ENCODE peak calls at places on chromosomes 11 and 22, in eight cellular contexts. G, H, E, Z, V, F, B and U are unnamed samples.

GRCh38 chr22:37428649-37429586 is 1.6 kb upstream of the ELFN2 start:
- DNase-seq in E (no peak), B (peak), G (peak), V (no peak), F (no peak), H (peak), Z (peak), U (no peak)

GRCh38 chr11:35600439-35600838 is 17.8 kb upstream of the FJX1 start:
- DNase-seq in B (no peak), H (no peak), G (no peak), E (no peak), F (no peak), Z (no peak), V (no peak), U (no peak)

GRCh38 chr11:115941481-115941993 is 437.3 kb upstream of the CADM1 start:
- DNase-seq in G (no peak), B (peak), Z (no peak), V (peak), F (peak), E (peak), H (peak), U (peak)

GRCh38 chr11:380996-381395 is 11.7 kb downstream of the B4GALNT4 start:
- DNase-seq in F (no peak), E (no peak), H (peak), Z (no peak), G (no peak), B (no peak), V (no peak), U (no peak)

GRCh38 chr11:78796956-78797355 is 222.3 kb upstream of the NARS2 start:
- DNase-seq in B (no peak), G (no peak), H (no peak), V (no peak), F (peak), Z (no peak), E (peak), U (no peak)

GRCh38 chr11:128627666-128628342 is 40.4 kb upstream of the ETS1 start:
- DNase-seq in G (no peak), B (no peak), E (no peak), H (no peak), F (no peak), V (no peak), Z (no peak), U (no peak)

GRCh38 chr11:115869780-115870431 is 365.7 kb upstream of the CADM1 start:
- DNase-seq in H (peak), Z (peak), G (peak), F (no peak), E (no peak), V (no peak), B (no peak), U (peak)

GRCh38 chr11:124394408-124394807 is 4.4 kb downstream of the OR8B3 start:
- DNase-seq in B (no peak), V (no peak), H (no peak), Z (no peak), E (peak), G (no peak), F (no peak), U (no peak)

GRCh38 chr11:70203749-70204465 is 811 bp downstream of the FADD start:
- DNase-seq in Z (peak), G (peak), F (peak), B (peak), H (no peak), V (no peak), E (peak), U (peak)

GRCh38 chr11:120399312-120399711 is 63.1 kb downstream of the ARHGEF12 start:
- DNase-seq in V (no peak), G (no peak), H (no peak), E (no peak), B (no peak), Z (no peak), F (no peak), U (no peak)

GRCh38 chr11:35145249-35145648 is 6.3 kb downstream of the CD44 start:
- DNase-seq in B (no peak), G (no peak), F (no peak), E (no peak), V (no peak), H (no peak), Z (no peak), U (no peak)

GRCh38 chr11:57458060-57458409 is 2.3 kb upstream of the RTN4RL2 start:
- DNase-seq in H (no peak), V (no peak), G (no peak), F (no peak), B (no peak), E (no peak), Z (no peak), U (no peak)

GRCh38 chr11:20909995-20910726 is 240.8 kb downstream of the NELL1 start:
- DNase-seq in B (no peak), Z (no peak), V (no peak), G (no peak), H (no peak), E (no peak), F (no peak), U (no peak)

GRCh38 chr22:42813501-42813900 is 43.6 kb downstream of the ARFGAP3 start:
- DNase-seq in G (no peak), B (no peak), H (no peak), Z (no peak), E (no peak), V (no peak), F (no peak), U (no peak)

GRCh38 chr11:117316197-117316961 is at the start of gene BACE1:
- DNase-seq in F (peak), H (no peak), G (peak), B (peak), Z (peak), V (peak), E (peak), U (no peak)

GRCh38 chr11:129275825-129276224 is 83.7 kb upstream of the ARHGAP32 start:
- DNase-seq in E (no peak), Z (no peak), H (no peak), G (no peak), F (no peak), B (peak), V (no peak), U (no peak)

GRCh38 chr11:69010964-69011623 is 2.0 kb downstream of the MRGPRF start:
- DNase-seq in Z (peak), B (peak), F (peak), H (peak), E (no peak), V (no peak), G (peak), U (no peak)

GRCh38 chr22:29396126-29396525 is 7.8 kb upstream of the AP1B1 start:
- DNase-seq in Z (no peak), F (no peak), E (no peak), V (no peak), G (no peak), B (no peak), H (no peak), U (no peak)

GRCh38 chr11:77074626-77075221 is 8.0 kb downstream of the CAPN5 start:
- DNase-seq in B (peak), F (no peak), E (no peak), Z (no peak), G (no peak), H (no peak), V (no peak), U (no peak)

GRCh38 chr22:22218302-22218701 is 26.3 kb upstream of the VPREB1 start:
- DNase-seq in B (no peak), V (no peak), E (no peak), Z (no peak), G (no peak), F (no peak), H (no peak), U (no peak)

GRCh38 chr11:32706985-32707736 is 87.3 kb downstream of the CCDC73 start:
- DNase-seq in H (no peak), F (peak), Z (no peak), V (no peak), B (no peak), G (no peak), E (peak), U (no peak)

GRCh38 chr11:21430532-21430931 is 761.1 kb downstream of the NELL1 start:
- DNase-seq in F (no peak), G (no peak), H (no peak), B (no peak), Z (no peak), E (no peak), V (no peak), U (no peak)

GRCh38 chr11:61141601-61142028 is 19.6 kb downstream of the VPS37C start:
- DNase-seq in B (no peak), Z (no peak), E (no peak), G (no peak), F (no peak), H (no peak), V (no peak), U (no peak)

GRCh38 chr11:36775157-36775556 is 177.1 kb upstream of the RAG2 start:
- DNase-seq in V (no peak), B (no peak), E (no peak), H (no peak), Z (no peak), F (peak), G (no peak), U (no peak)

GRCh38 chr11:57751676-57752253 is at the start of gene BTBD18:
- DNase-seq in B (no peak), V (no peak), E (no peak), H (no peak), G (peak), Z (peak), F (no peak), U (no peak)

GRCh38 chr11:130698174-130698573 is 218.1 kb downstream of the SNX19 start:
- DNase-seq in G (no peak), E (no peak), H (no peak), B (no peak), F (no peak), V (no peak), Z (no peak), U (no peak)

GRCh38 chr22:49768511-49768910 is 59.2 kb downstream of the BRD1 start:
- DNase-seq in E (no peak), V (no peak), G (no peak), B (peak), Z (no peak), F (no peak), H (peak), U (no peak)

GRCh38 chr11:116460156-116460965 is 312.4 kb downstream of the BUD13 start:
- DNase-seq in E (no peak), F (no peak), G (no peak), H (no peak), Z (no peak), V (no peak), B (no peak), U (no peak)

GRCh38 chr11:65883786-65884715 is 4.2 kb downstream of the FIBP start:
- DNase-seq in G (no peak), Z (no peak), B (peak), V (no peak), H (peak), E (no peak), F (no peak), U (no peak)

GRCh38 chr22:39967996-39968968 is 8.1 kb downstream of the TMA7B start:
- DNase-seq in F (no peak), B (no peak), E (no peak), Z (no peak), H (no peak), G (no peak), V (no peak), U (no peak)

GRCh38 chr11:27541790-27542189 is 35.2 kb upstream of the LIN7C start:
- DNase-seq in F (no peak), G (no peak), B (no peak), E (no peak), Z (no peak), H (no peak), V (no peak), U (no peak)